ENCODE peak calls at places on chromosomes 5 and 9, in six cellular contexts. J is uterus, D is body of pancreas, C is transverse colon, F is DND-41, Z is suprapubic skin. H is an unnamed sample. For H3K4me1, the result is how much of the 10 kb centered on the place peaks cover.

GRCh38 chr5:172098883-172099282 is 89.1 kb downstream of the STK10 start:
- DNase-seq in F (no peak), Z (no peak), J (no peak), D (no peak), C (no peak), H (no peak)

GRCh38 chr9:113669523-113670115 is 206.1 kb downstream of the RGS3 start:
- DNase-seq in D (no peak), Z (no peak), F (no peak), J (no peak), C (no peak), H (no peak)

GRCh38 chr9:123033864-123034598 is 564 bp downstream of the GPR21 start:
- DNase-seq in J (no peak), Z (no peak), C (no peak), D (no peak), F (no peak), H (peak)

GRCh38 chr5:166497705-166498104 is 1793.7 kb upstream of the WWC1 start:
- DNase-seq in Z (no peak), J (no peak), C (no peak), D (no peak), F (no peak), H (no peak)

GRCh38 chr5:173256800-173257199 is 21.8 kb upstream of the NKX2-5 start:
- DNase-seq in C (no peak), F (no peak), D (no peak), Z (peak), J (no peak), H (no peak)

GRCh38 chr5:1081519-1081918 is 30.3 kb downstream of the SLC12A7 start:
- DNase-seq in C (no peak), Z (no peak), J (no peak), F (no peak), D (no peak), H (no peak)

GRCh38 chr5:88734191-88734640 is 148.8 kb downstream of the MEF2C start:
- DNase-seq in Z (no peak), J (no peak), D (peak), F (no peak), C (peak), H (no peak)

GRCh38 chr5:148970228-148970627 is 92.6 kb downstream of the SH3TC2 start:
- DNase-seq in C (peak), F (no peak), Z (no peak), D (peak), J (no peak), H (no peak)

GRCh38 chr9:114367823-114368609 is 19.8 kb downstream of the AKNA start:
- DNase-seq in F (no peak), Z (no peak), D (no peak), C (no peak), J (no peak), H (no peak)

GRCh38 chr5:81140942-81141341 is 92.2 kb upstream of the CKMT2 start:
- DNase-seq in F (no peak), C (no peak), J (peak), D (peak), Z (no peak), H (no peak)

GRCh38 chr5:164352695-164353094 is 847.3 kb downstream of the MAT2B start:
- DNase-seq in F (no peak), C (no peak), J (no peak), Z (no peak), D (no peak), H (no peak)

GRCh38 chr5:14144586-14145355 is 1.6 kb downstream of the TRIO start:
- DNase-seq in F (no peak), Z (no peak), C (peak), D (peak), J (peak), H (peak)

GRCh38 chr9:129834489-129835127 is 467 bp downstream of the C9orf78 start:
- DNase-seq in F (peak), D (no peak), C (peak), J (no peak), Z (peak), H (peak)

GRCh38 chr9:17401858-17402257 is 177.0 kb upstream of the SH3GL2 start:
- DNase-seq in D (no peak), C (no peak), J (no peak), F (no peak), Z (no peak), H (no peak)

GRCh38 chr5:6370580-6370979 is 7.8 kb downstream of the MED10 start:
- DNase-seq in F (no peak), Z (no peak), J (no peak), C (no peak), D (no peak), H (no peak)

GRCh38 chr5:71883745-71884103 is 164.6 kb downstream of the CARTPT start:
- DNase-seq in Z (no peak), F (no peak), D (peak), J (no peak), C (no peak), H (no peak)

GRCh38 chr9:69900406-69900805 is 79.8 kb downstream of the CFAP95 start:
- DNase-seq in J (no peak), Z (no peak), D (no peak), C (no peak), F (no peak), H (no peak)

GRCh38 chr5:50667653-50668403 is 1.4 kb downstream of the PARP8 start:
- DNase-seq in J (peak), C (peak), D (peak), Z (peak), F (peak), H (peak)

GRCh38 chr9:137787376-137787775 is 90.2 kb upstream of the CACNA1B start:
- DNase-seq in D (no peak), F (no peak), C (no peak), J (no peak), Z (no peak), H (no peak)

GRCh38 chr9:123216387-123216786 is 52.0 kb downstream of the STRBP start:
- DNase-seq in Z (no peak), J (no peak), F (no peak), C (no peak), D (no peak), H (no peak)

GRCh38 chr9:131264231-131264630 is 12.1 kb downstream of the FAM78A start:
- DNase-seq in F (no peak), J (no peak), D (no peak), C (no peak), Z (no peak), H (no peak)

GRCh38 chr9:112332272-112332671 is 1.1 kb downstream of the PTBP3 start:
- DNase-seq in C (no peak), Z (no peak), J (no peak), D (no peak), F (no peak), H (no peak)

GRCh38 chr5:119009131-119009530 is 20.8 kb upstream of the DTWD2 start:
- DNase-seq in C (no peak), Z (no peak), J (no peak), F (no peak), D (peak), H (no peak)

GRCh38 chr5:2579126-2579525 is 172.4 kb downstream of the IRX2 start:
- DNase-seq in Z (no peak), J (no peak), D (no peak), F (no peak), C (no peak), H (no peak)

GRCh38 chr9:12935714-12936113 is 160.9 kb downstream of the LURAP1L start:
- DNase-seq in Z (no peak), C (no peak), D (no peak), J (no peak), F (no peak), H (no peak)

GRCh38 chr9:33256236-33256635 is 8.3 kb downstream of the BAG1 start:
- DNase-seq in Z (no peak), C (no peak), D (no peak), J (no peak), F (no peak), H (no peak)

GRCh38 chr5:143714629-143715028 is 97.3 kb upstream of the HMHB1 start:
- DNase-seq in Z (no peak), C (no peak), D (no peak), J (no peak), F (no peak), H (no peak)

GRCh38 chr9:115250646-115251045 is 132.7 kb upstream of the TNC start:
- DNase-seq in F (no peak), D (no peak), J (peak), Z (no peak), C (no peak), H (no peak)

GRCh38 chr9:8348756-8349155 is 549.2 kb upstream of the DMAC1 start:
- DNase-seq in D (no peak), C (no peak), J (no peak), F (no peak), Z (no peak), H (no peak)

GRCh38 chr9:134970719-134971118 is 53.0 kb upstream of the FCN1 start:
- DNase-seq in Z (peak), J (no peak), D (no peak), F (no peak), C (no peak), H (no peak)

GRCh38 chr9:114233806-114234205 is 78.5 kb downstream of the COL27A1 start:
- DNase-seq in F (no peak), C (peak), D (no peak), J (peak), Z (no peak), H (no peak)

GRCh38 chr9:76595645-76596044 is 136.7 kb downstream of the GCNT1 start:
- DNase-seq in Z (no peak), C (no peak), J (no peak), D (no peak), F (no peak), H (no peak)

GRCh38 chr5:51347157-51347556 is 36.1 kb upstream of the ISL1 start:
- DNase-seq in F (no peak), J (no peak), D (no peak), C (no peak), Z (no peak), H (no peak)

GRCh38 chr5:152601806-152602467 is 196.9 kb upstream of the NMUR2 start:
- DNase-seq in J (no peak), F (no peak), C (no peak), D (no peak), Z (no peak), H (no peak)
- H3K4me3 ChIP-seq in J (no peak), F (no peak), C (no peak), D (no peak), Z (no peak), H (no peak)

GRCh38 chr9:107246259-107247254 is 36.5 kb upstream of the RAD23B start:
- DNase-seq in J (no peak), F (peak), Z (no peak), C (no peak), D (no peak), H (no peak)
- H3K4me1 ChIP-seq in J (under half), F (under half), Z (under half), C (under half), D (half or more), H (under half)

DNA sequence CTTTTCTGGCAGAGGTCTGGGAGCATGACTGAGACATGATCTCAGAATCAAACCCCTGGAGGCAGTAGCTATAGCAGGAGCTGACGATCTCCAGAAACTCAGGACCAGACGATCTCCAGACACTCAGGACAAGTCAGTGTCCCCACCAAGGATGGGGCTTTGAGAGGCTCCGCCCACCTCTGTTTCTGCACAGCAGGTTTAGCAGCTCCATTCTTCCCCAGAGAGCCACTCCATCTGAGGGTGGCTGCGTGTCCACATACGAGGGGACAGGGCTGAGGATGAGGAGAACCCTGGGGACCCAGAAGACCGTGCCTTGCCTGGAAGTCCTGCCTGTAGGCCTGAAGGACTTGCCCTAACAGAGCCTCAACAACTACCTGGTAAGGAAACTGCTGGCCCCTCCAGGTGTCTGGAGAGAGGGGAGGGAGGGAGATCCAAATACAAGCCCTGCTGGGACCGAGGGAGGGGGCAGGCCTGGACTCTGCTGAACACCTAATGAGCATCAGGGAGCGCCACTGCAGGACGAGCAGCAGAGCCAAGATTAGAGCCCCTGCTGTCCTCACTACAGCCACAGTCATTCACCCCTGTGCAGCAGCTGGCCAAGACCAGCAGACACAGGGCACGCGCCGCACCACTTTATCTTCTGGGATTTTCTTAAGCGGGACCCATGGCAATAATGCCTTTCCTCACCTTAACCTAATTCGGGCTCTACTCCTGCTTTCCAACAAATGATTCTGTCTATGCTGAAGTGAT is at the start of gene GABRP:
- DNase-seq in Z (no peak), C (no peak), D (no peak), F (no peak), J (no peak), H (no peak)
- H3K4me3 ChIP-seq in Z (no peak), C (no peak), D (no peak), F (no peak), J (no peak), H (no peak)

DNA sequence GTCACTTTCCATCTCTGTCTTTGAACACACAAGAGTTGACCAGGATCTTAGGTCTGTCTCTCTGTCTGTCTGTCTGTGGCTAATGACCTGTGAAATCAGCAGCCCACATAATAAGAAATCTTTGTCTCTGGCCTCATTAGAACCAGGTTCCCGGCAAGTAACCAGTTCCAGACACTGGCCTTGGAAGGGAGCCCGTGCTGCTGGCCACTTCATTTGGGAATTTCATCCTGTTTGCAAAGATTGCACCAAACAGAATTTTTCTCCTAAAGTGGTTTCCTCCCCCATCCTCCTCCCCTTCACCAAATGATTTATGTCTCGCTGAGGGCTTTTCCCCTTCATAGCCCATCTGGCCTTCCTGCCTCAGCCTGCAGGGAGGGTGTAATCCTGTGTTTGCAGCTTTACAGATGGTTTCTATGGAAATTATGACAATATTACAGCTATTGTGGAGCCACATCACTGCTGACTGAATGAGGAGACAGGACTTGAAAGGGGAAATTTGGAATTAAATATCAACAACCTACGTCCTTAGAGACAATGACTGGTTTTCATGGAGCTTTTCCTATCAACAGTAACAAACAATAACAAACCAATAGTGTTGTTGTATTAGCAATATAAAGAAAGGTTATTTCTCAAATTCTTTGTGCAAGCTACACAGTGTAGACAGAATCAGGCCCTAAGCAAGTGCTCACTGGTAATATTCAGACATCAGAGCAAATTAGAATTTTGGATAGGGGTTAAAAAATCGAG is 25.7 kb downstream of the DPYSL3 start:
- DNase-seq in C (peak), F (no peak), J (peak), Z (peak), D (peak), H (no peak)
- H3K4me1 ChIP-seq in C (under half), F (under half), J (under half), Z (under half), D (under half), H (under half)

DNA sequence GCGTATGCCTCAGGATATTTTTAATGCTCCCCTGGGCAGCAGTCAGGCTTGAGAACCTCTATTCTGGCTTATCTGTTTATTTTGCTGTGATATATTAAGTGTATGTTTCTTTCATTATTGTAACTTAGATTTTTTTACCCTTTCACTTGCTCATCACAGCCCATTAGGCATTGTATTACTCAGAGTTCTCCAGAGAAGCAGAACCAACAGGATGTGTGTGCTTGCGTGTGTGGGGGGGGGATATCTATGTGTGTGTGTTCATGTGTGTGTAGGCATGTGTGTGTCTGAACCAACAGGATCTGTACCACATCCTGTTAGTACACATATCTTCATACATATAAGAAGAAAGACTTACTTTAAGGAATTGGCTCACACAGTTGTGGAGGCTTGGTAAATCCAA is 91.6 kb upstream of the MTAP start:
- DNase-seq in J (no peak), F (no peak), D (no peak), Z (no peak), C (no peak), H (no peak)
- H3K4me3 ChIP-seq in J (no peak), F (no peak), D (no peak), Z (no peak), C (no peak), H (no peak)

GRCh38 chr5:139306628-139307379 is 13.3 kb downstream of the MATR3 start:
- DNase-seq in D (no peak), F (no peak), Z (no peak), C (no peak), J (no peak), H (no peak)
- H3K4me1 ChIP-seq in D (half or more), F (under half), Z (half or more), C (half or more), J (under half), H (half or more)

GRCh38 chr9:14311940-14312572 is 1.9 kb downstream of the NFIB start:
- DNase-seq in C (no peak), F (no peak), J (no peak), D (no peak), Z (no peak), H (no peak)

GRCh38 chr9:14308751-14309140 is 5.2 kb downstream of the NFIB start:
- DNase-seq in J (no peak), D (no peak), F (no peak), C (no peak), Z (no peak), H (no peak)

GRCh38 chr9:14307989-14308750 is 5.8 kb downstream of the NFIB start:
- DNase-seq in J (no peak), C (no peak), D (peak), F (no peak), Z (no peak), H (no peak)

GRCh38 chr9:14309403-14309802 is 4.5 kb downstream of the NFIB start:
- DNase-seq in J (no peak), D (peak), C (no peak), Z (no peak), F (peak), H (no peak)

DNA sequence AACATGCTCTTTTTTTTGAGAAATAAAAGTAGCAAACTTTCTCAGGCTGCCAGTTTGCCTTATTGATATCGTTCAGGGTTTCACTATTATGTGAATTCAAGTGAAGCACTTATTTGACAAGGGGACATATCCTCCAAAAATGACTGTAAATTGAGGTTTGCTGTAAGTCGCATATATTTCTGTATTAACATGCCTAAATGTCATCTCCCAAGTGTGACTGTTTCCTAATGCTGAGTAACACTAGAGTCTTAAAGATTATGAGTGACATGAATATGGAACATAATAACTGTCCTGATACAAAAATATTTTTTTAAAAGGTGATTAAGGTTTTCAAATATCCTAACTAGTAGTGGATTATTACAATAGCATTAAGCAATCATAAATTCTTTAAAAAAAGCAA is 3.7 kb downstream of the NFIB start:
- DNase-seq in J (no peak), Z (no peak), D (no peak), F (no peak), C (no peak), H (no peak)
- H3K4me3 ChIP-seq in J (no peak), Z (peak), D (no peak), F (no peak), C (peak), H (no peak)

DNA sequence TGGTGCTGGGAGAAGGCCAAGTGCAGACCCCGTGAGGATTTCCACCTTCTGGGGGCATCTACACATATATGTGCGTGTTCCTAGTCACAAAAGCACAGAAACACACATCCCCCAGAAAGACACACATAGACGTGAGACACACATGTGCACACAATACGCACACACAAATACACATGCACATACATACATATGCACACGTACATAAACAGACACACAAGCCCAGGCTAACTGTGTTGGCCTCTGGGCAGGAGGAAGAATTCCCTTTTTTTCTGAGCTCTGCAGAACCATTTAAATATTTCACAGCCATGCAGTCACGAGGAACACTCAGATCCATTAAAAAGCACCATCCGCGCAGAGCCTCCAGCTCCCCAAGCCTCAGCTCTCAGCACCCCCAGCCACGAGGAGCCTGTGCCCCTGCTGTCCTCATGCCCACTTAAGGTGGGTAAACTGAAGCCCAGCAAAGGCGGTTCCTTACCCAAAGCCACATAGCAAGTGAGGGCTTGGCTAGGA is 5.3 kb downstream of the NINJ1 start:
- DNase-seq in Z (no peak), C (peak), D (no peak), F (no peak), J (no peak), H (no peak)
- H3K4me1 ChIP-seq in Z (half or more), C (half or more), D (under half), F (under half), J (under half), H (half or more)

DNA sequence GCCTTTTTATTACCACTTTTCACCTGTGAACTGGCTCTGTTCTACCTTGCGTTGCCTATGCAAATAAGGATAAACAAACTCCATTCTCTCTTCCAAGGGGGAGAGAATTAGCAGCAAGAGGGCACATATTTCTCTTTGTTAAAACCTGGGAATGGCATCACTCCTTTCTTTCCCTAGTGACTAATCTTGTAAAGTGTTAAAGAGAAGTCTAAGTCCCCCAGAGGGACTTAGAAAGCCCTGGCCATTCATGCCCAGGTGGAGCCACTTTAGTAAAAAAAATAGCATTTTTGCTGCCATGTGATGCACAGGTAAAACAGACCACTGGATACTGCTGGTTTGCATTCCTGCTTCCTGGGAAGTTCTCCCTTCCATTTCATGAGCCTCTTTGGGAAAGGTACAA is 148.4 kb downstream of the MAN2A1 start:
- DNase-seq in F (no peak), C (no peak), Z (no peak), J (no peak), D (no peak), H (no peak)
- H3K4me3 ChIP-seq in F (no peak), C (no peak), Z (no peak), J (no peak), D (no peak), H (no peak)

GRCh38 chr5:4725594-4725993 is 414.5 kb upstream of the ADAMTS16 start:
- DNase-seq in J (no peak), F (no peak), C (no peak), Z (no peak), D (no peak), H (no peak)
- H3K4me1 ChIP-seq in J (under half), F (under half), C (under half), Z (under half), D (under half), H (under half)

H was measured in naive thymus-derived CD4-positive, alpha-beta T cell.